ENCODE peak calls at places on chromosomes 5 and 9, in seven cellular contexts. One of them, this sample, is unnamed.

GRCh38 chr9:108113579-108113978 is 624.0 kb upstream of the KLF4 start:
- DNase-seq in MM.1S: no peak
- DNase-seq in astrocyte: peak
- DNase-seq in hepatocyte: no peak
- DNase-seq in fibroblast of lung: no peak
- DNase-seq in endothelial cell of umbilical vein: no peak
- DNase-seq in DND-41: no peak
- DNase-seq in this sample: no peak

GRCh38 chr5:143031781-143032724 is 261.9 kb downstream of the ARHGAP26 start:
- DNase-seq in MM.1S: no peak
- DNase-seq in astrocyte: no peak
- DNase-seq in hepatocyte: no peak
- DNase-seq in fibroblast of lung: no peak
- DNase-seq in endothelial cell of umbilical vein: no peak
- DNase-seq in DND-41: no peak
- DNase-seq in this sample: peak

GRCh38 chr5:148238395-148238794 is at the start of gene MARCOL:
- DNase-seq in MM.1S: peak
- DNase-seq in astrocyte: no peak
- DNase-seq in hepatocyte: no peak
- DNase-seq in fibroblast of lung: no peak
- DNase-seq in endothelial cell of umbilical vein: no peak
- DNase-seq in DND-41: no peak
- DNase-seq in this sample: no peak

GRCh38 chr9:135000647-135001245 is 83.0 kb upstream of the FCN1 start:
- DNase-seq in MM.1S: no peak
- DNase-seq in astrocyte: no peak
- DNase-seq in hepatocyte: no peak
- DNase-seq in fibroblast of lung: peak
- DNase-seq in endothelial cell of umbilical vein: no peak
- DNase-seq in DND-41: no peak
- DNase-seq in this sample: peak

GRCh38 chr5:82405618-82406199 is 127.6 kb upstream of the RPS23 start:
- DNase-seq in MM.1S: no peak
- DNase-seq in astrocyte: peak
- DNase-seq in hepatocyte: no peak
- DNase-seq in fibroblast of lung: peak
- DNase-seq in endothelial cell of umbilical vein: no peak
- DNase-seq in DND-41: no peak
- DNase-seq in this sample: no peak

GRCh38 chr5:79962580-79963222 is 28.4 kb downstream of the MTX3 start:
- DNase-seq in MM.1S: no peak
- DNase-seq in astrocyte: peak
- DNase-seq in hepatocyte: no peak
- DNase-seq in fibroblast of lung: no peak
- DNase-seq in endothelial cell of umbilical vein: no peak
- DNase-seq in DND-41: no peak
- DNase-seq in this sample: peak

GRCh38 chr5:54397420-54397819 is 58.1 kb upstream of the HSPB3 start:
- DNase-seq in MM.1S: no peak
- DNase-seq in astrocyte: no peak
- DNase-seq in hepatocyte: no peak
- DNase-seq in fibroblast of lung: no peak
- DNase-seq in endothelial cell of umbilical vein: no peak
- DNase-seq in DND-41: no peak
- DNase-seq in this sample: no peak

GRCh38 chr9:108683245-108683644 is 172.5 kb downstream of the ACTL7B start:
- DNase-seq in MM.1S: no peak
- DNase-seq in astrocyte: no peak
- DNase-seq in hepatocyte: no peak
- DNase-seq in fibroblast of lung: no peak
- DNase-seq in endothelial cell of umbilical vein: no peak
- DNase-seq in DND-41: no peak
- DNase-seq in this sample: no peak

GRCh38 chr5:79031481-79031867 is 38.0 kb downstream of the DMGDH start:
- DNase-seq in MM.1S: no peak
- DNase-seq in astrocyte: no peak
- DNase-seq in hepatocyte: no peak
- DNase-seq in fibroblast of lung: no peak
- DNase-seq in endothelial cell of umbilical vein: no peak
- DNase-seq in DND-41: no peak
- DNase-seq in this sample: no peak

GRCh38 chr5:67051164-67051563 is 145.4 kb downstream of the CD180 start:
- DNase-seq in MM.1S: peak
- DNase-seq in astrocyte: no peak
- DNase-seq in hepatocyte: peak
- DNase-seq in fibroblast of lung: no peak
- DNase-seq in endothelial cell of umbilical vein: no peak
- DNase-seq in DND-41: no peak
- DNase-seq in this sample: no peak

GRCh38 chr9:133701321-133701980 is 36.7 kb downstream of the SARDH start:
- DNase-seq in MM.1S: no peak
- DNase-seq in astrocyte: no peak
- DNase-seq in hepatocyte: no peak
- DNase-seq in fibroblast of lung: no peak
- DNase-seq in endothelial cell of umbilical vein: no peak
- DNase-seq in DND-41: peak
- DNase-seq in this sample: no peak

GRCh38 chr5:123398058-123398728 is 25.0 kb downstream of the CEP120 start:
- DNase-seq in MM.1S: no peak
- DNase-seq in astrocyte: no peak
- DNase-seq in hepatocyte: no peak
- DNase-seq in fibroblast of lung: no peak
- DNase-seq in endothelial cell of umbilical vein: no peak
- DNase-seq in DND-41: peak
- DNase-seq in this sample: no peak

GRCh38 chr5:98519530-98519929 is 253.9 kb upstream of the RGMB start:
- DNase-seq in MM.1S: no peak
- DNase-seq in astrocyte: peak
- DNase-seq in hepatocyte: no peak
- DNase-seq in fibroblast of lung: no peak
- DNase-seq in endothelial cell of umbilical vein: no peak
- DNase-seq in DND-41: no peak
- DNase-seq in this sample: no peak

GRCh38 chr9:6052520-6052919 is 37.1 kb upstream of the RANBP6 start:
- DNase-seq in MM.1S: no peak
- DNase-seq in astrocyte: no peak
- DNase-seq in hepatocyte: no peak
- DNase-seq in fibroblast of lung: no peak
- DNase-seq in endothelial cell of umbilical vein: no peak
- DNase-seq in DND-41: no peak
- DNase-seq in this sample: no peak

GRCh38 chr9:116566677-116567488 is 120.2 kb upstream of the TRIM32 start:
- DNase-seq in MM.1S: no peak
- DNase-seq in astrocyte: peak
- DNase-seq in hepatocyte: peak
- DNase-seq in fibroblast of lung: peak
- DNase-seq in endothelial cell of umbilical vein: no peak
- DNase-seq in DND-41: no peak
- DNase-seq in this sample: no peak

GRCh38 chr5:163565931-163566608 is 60.7 kb downstream of the MAT2B start:
- DNase-seq in MM.1S: peak
- DNase-seq in astrocyte: no peak
- DNase-seq in hepatocyte: peak
- DNase-seq in fibroblast of lung: peak
- DNase-seq in endothelial cell of umbilical vein: peak
- DNase-seq in DND-41: no peak
- DNase-seq in this sample: peak

GRCh38 chr9:133825555-133826198 is 87.5 kb upstream of the SARDH start:
- DNase-seq in MM.1S: no peak
- DNase-seq in astrocyte: peak
- DNase-seq in hepatocyte: no peak
- DNase-seq in fibroblast of lung: peak
- DNase-seq in endothelial cell of umbilical vein: no peak
- DNase-seq in DND-41: no peak
- DNase-seq in this sample: no peak

GRCh38 chr9:131277673-131278420 is 1.5 kb upstream of the FAM78A start:
- DNase-seq in MM.1S: peak
- DNase-seq in astrocyte: peak
- DNase-seq in hepatocyte: peak
- DNase-seq in fibroblast of lung: peak
- DNase-seq in endothelial cell of umbilical vein: peak
- DNase-seq in DND-41: peak
- DNase-seq in this sample: peak

GRCh38 chr9:104276709-104277245 is 182.7 kb downstream of the SMC2 start:
- DNase-seq in MM.1S: no peak
- DNase-seq in astrocyte: peak
- DNase-seq in hepatocyte: no peak
- DNase-seq in fibroblast of lung: no peak
- DNase-seq in endothelial cell of umbilical vein: no peak
- DNase-seq in DND-41: no peak
- DNase-seq in this sample: no peak

GRCh38 chr9:107292811-107293554 is 9.9 kb downstream of the RAD23B start:
- DNase-seq in MM.1S: no peak
- DNase-seq in astrocyte: no peak
- DNase-seq in hepatocyte: no peak
- DNase-seq in fibroblast of lung: no peak
- DNase-seq in endothelial cell of umbilical vein: no peak
- DNase-seq in DND-41: no peak
- DNase-seq in this sample: no peak

GRCh38 chr9:77440057-77440456 is 208.1 kb downstream of the GNA14 start:
- DNase-seq in MM.1S: no peak
- DNase-seq in astrocyte: peak
- DNase-seq in hepatocyte: no peak
- DNase-seq in fibroblast of lung: peak
- DNase-seq in endothelial cell of umbilical vein: no peak
- DNase-seq in DND-41: no peak
- DNase-seq in this sample: peak

GRCh38 chr5:115577741-115578140 is 24.5 kb downstream of the TICAM2 start:
- DNase-seq in MM.1S: no peak
- DNase-seq in astrocyte: no peak
- DNase-seq in hepatocyte: no peak
- DNase-seq in fibroblast of lung: no peak
- DNase-seq in endothelial cell of umbilical vein: no peak
- DNase-seq in DND-41: no peak
- DNase-seq in this sample: no peak

GRCh38 chr5:129460121-129460950 is at the start of gene ADAMTS19:
- DNase-seq in MM.1S: peak
- DNase-seq in astrocyte: peak
- DNase-seq in hepatocyte: peak
- DNase-seq in fibroblast of lung: peak
- DNase-seq in endothelial cell of umbilical vein: peak
- DNase-seq in DND-41: no peak
- DNase-seq in this sample: peak

GRCh38 chr9:136394312-136395305 is 5.4 kb downstream of the SNAPC4 start:
- DNase-seq in MM.1S: no peak
- DNase-seq in astrocyte: no peak
- DNase-seq in hepatocyte: no peak
- DNase-seq in fibroblast of lung: no peak
- DNase-seq in endothelial cell of umbilical vein: no peak
- DNase-seq in DND-41: no peak
- DNase-seq in this sample: no peak

GRCh38 chr9:18189876-18190670 is 283.9 kb upstream of the ADAMTSL1 start:
- DNase-seq in MM.1S: no peak
- DNase-seq in astrocyte: no peak
- DNase-seq in hepatocyte: peak
- DNase-seq in fibroblast of lung: peak
- DNase-seq in endothelial cell of umbilical vein: no peak
- DNase-seq in DND-41: no peak
- DNase-seq in this sample: no peak

GRCh38 chr5:34803974-34804373 is 35.0 kb upstream of the TTC23L start:
- DNase-seq in MM.1S: no peak
- DNase-seq in astrocyte: no peak
- DNase-seq in hepatocyte: no peak
- DNase-seq in fibroblast of lung: peak
- DNase-seq in endothelial cell of umbilical vein: no peak
- DNase-seq in DND-41: no peak
- DNase-seq in this sample: no peak

GRCh38 chr5:34802834-34803563 is 36.0 kb upstream of the TTC23L start:
- DNase-seq in MM.1S: no peak
- DNase-seq in astrocyte: no peak
- DNase-seq in hepatocyte: no peak
- DNase-seq in fibroblast of lung: no peak
- DNase-seq in endothelial cell of umbilical vein: no peak
- DNase-seq in DND-41: no peak
- DNase-seq in this sample: no peak

GRCh38 chr5:34804398-34804797 is 34.6 kb upstream of the TTC23L start:
- DNase-seq in MM.1S: no peak
- DNase-seq in astrocyte: no peak
- DNase-seq in hepatocyte: no peak
- DNase-seq in fibroblast of lung: no peak
- DNase-seq in endothelial cell of umbilical vein: no peak
- DNase-seq in DND-41: no peak
- DNase-seq in this sample: no peak

GRCh38 chr5:34804913-34805312 is 34.1 kb upstream of the TTC23L start:
- DNase-seq in MM.1S: no peak
- DNase-seq in astrocyte: peak
- DNase-seq in hepatocyte: no peak
- DNase-seq in fibroblast of lung: no peak
- DNase-seq in endothelial cell of umbilical vein: no peak
- DNase-seq in DND-41: no peak
- DNase-seq in this sample: no peak

GRCh38 chr5:34806532-34806931 is 32.4 kb upstream of the TTC23L start:
- DNase-seq in MM.1S: no peak
- DNase-seq in astrocyte: no peak
- DNase-seq in hepatocyte: no peak
- DNase-seq in fibroblast of lung: no peak
- DNase-seq in endothelial cell of umbilical vein: no peak
- DNase-seq in DND-41: no peak
- DNase-seq in this sample: no peak
- H2AFZ ChIP-seq in MM.1S: no peak
- H2AFZ ChIP-seq in astrocyte: no peak
- H2AFZ ChIP-seq in hepatocyte: no peak
- H2AFZ ChIP-seq in fibroblast of lung: no peak
- H2AFZ ChIP-seq in endothelial cell of umbilical vein: no peak
- H2AFZ ChIP-seq in DND-41: no peak
- H2AFZ ChIP-seq in this sample: no peak

GRCh38 chr5:100903036-100903887 is at the start of gene ST8SIA4:
- DNase-seq in MM.1S: peak
- DNase-seq in astrocyte: peak
- DNase-seq in hepatocyte: peak
- DNase-seq in fibroblast of lung: peak
- DNase-seq in endothelial cell of umbilical vein: peak
- DNase-seq in DND-41: peak
- DNase-seq in this sample: peak
- TF ChIP-seq EZH2 in MM.1S: no peak
- TF ChIP-seq EZH2 in astrocyte: no peak
- TF ChIP-seq EZH2 in hepatocyte: no peak
- TF ChIP-seq EZH2 in fibroblast of lung: no peak
- TF ChIP-seq EZH2 in endothelial cell of umbilical vein: no peak
- TF ChIP-seq EZH2 in DND-41: no peak
- TF ChIP-seq EZH2 in this sample: peak

DNA sequence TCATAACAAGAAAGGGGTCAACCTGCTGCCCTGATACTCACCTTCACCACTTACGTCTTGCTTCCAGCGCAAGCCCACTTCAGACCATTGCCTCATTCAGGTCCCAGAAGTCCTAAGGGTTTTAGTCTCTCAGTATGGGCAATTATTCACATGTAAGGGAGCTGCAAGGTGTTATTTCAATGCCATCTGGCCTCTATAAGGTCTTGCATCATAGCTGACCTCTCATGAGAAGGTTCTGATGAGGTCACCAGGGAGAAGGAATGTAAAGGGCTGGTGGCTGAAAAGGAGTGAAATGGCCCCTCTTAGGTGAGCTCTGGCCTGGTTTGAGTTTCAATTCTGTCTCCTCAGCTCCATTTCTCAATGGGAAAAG is 1.5 kb upstream of the MARCHF3 start:
- DNase-seq in MM.1S: no peak
- DNase-seq in astrocyte: no peak
- DNase-seq in hepatocyte: no peak
- DNase-seq in fibroblast of lung: no peak
- DNase-seq in endothelial cell of umbilical vein: no peak
- DNase-seq in DND-41: no peak
- DNase-seq in this sample: no peak
- H2AFZ ChIP-seq in MM.1S: no peak
- H2AFZ ChIP-seq in astrocyte: peak
- H2AFZ ChIP-seq in hepatocyte: no peak
- H2AFZ ChIP-seq in fibroblast of lung: no peak
- H2AFZ ChIP-seq in endothelial cell of umbilical vein: no peak
- H2AFZ ChIP-seq in DND-41: no peak
- H2AFZ ChIP-seq in this sample: no peak

GRCh38 chr9:124017929-124018730 is 6.6 kb downstream of the LHX2 start:
- DNase-seq in MM.1S: no peak
- DNase-seq in astrocyte: no peak
- DNase-seq in hepatocyte: no peak
- DNase-seq in fibroblast of lung: no peak
- DNase-seq in endothelial cell of umbilical vein: no peak
- DNase-seq in DND-41: no peak
- DNase-seq in this sample: peak
- TF ChIP-seq EZH2 in MM.1S: no peak
- TF ChIP-seq EZH2 in astrocyte: no peak
- TF ChIP-seq EZH2 in hepatocyte: peak
- TF ChIP-seq EZH2 in fibroblast of lung: peak
- TF ChIP-seq EZH2 in endothelial cell of umbilical vein: peak
- TF ChIP-seq EZH2 in DND-41: no peak
- TF ChIP-seq EZH2 in this sample: no peak